ENCODE peak calls at places on chromosomes 3 and 15, in four cellular contexts. One of them, this sample, is unnamed. For H3K4me1, the result is how much of the 10 kb centered on the place peaks cover.

GRCh38 chr15:32867313-32867626 is 149.5 kb downstream of the GREM1 start:
- DNase-seq in heart left ventricle: no peak
- DNase-seq in HCT116: peak
- DNase-seq in PC-3: peak
- DNase-seq in this sample: no peak

GRCh38 chr3:174169736-174170135 is 689.4 kb upstream of the NAALADL2 start:
- DNase-seq in heart left ventricle: no peak
- DNase-seq in HCT116: no peak
- DNase-seq in PC-3: no peak
- DNase-seq in this sample: no peak

GRCh38 chr3:123884258-123884831 is at the start of gene MYLK:
- DNase-seq in heart left ventricle: peak
- DNase-seq in HCT116: peak
- DNase-seq in PC-3: peak
- DNase-seq in this sample: peak

GRCh38 chr3:3074551-3075257 is 35.5 kb downstream of the IL5RA start:
- DNase-seq in HCT116: no peak
- DNase-seq in heart left ventricle: no peak
- DNase-seq in PC-3: no peak
- DNase-seq in this sample: no peak

GRCh38 chr15:80182611-80183210 is 29.9 kb downstream of the FAH start:
- DNase-seq in heart left ventricle: no peak
- DNase-seq in PC-3: peak
- DNase-seq in HCT116: no peak
- DNase-seq in this sample: no peak

GRCh38 chr3:73327052-73327451 is 265.6 kb downstream of the EBLN2 start:
- DNase-seq in HCT116: no peak
- DNase-seq in heart left ventricle: no peak
- DNase-seq in PC-3: no peak
- DNase-seq in this sample: no peak

GRCh38 chr3:133991637-133992036 is 38.1 kb downstream of the SLCO2A1 start:
- DNase-seq in HCT116: no peak
- DNase-seq in PC-3: peak
- DNase-seq in heart left ventricle: no peak
- DNase-seq in this sample: peak

GRCh38 chr3:62335196-62335595 is 38.2 kb downstream of the FEZF2 start:
- DNase-seq in HCT116: no peak
- DNase-seq in PC-3: no peak
- DNase-seq in heart left ventricle: no peak
- DNase-seq in this sample: no peak

GRCh38 chr15:67670647-67671305 is 128.3 kb downstream of the MAP2K5 start:
- DNase-seq in PC-3: no peak
- DNase-seq in HCT116: no peak
- DNase-seq in heart left ventricle: no peak
- DNase-seq in this sample: no peak

GRCh38 chr3:9184464-9184835 is 65.0 kb downstream of the SRGAP3 start:
- DNase-seq in PC-3: no peak
- DNase-seq in HCT116: no peak
- DNase-seq in heart left ventricle: no peak
- DNase-seq in this sample: no peak

GRCh38 chr3:95189348-95189747 is 1126.5 kb downstream of the NSUN3 start:
- DNase-seq in heart left ventricle: no peak
- DNase-seq in PC-3: no peak
- DNase-seq in HCT116: no peak
- DNase-seq in this sample: no peak

GRCh38 chr3:63571682-63572081 is 80.8 kb upstream of the SNTN start:
- DNase-seq in heart left ventricle: no peak
- DNase-seq in HCT116: no peak
- DNase-seq in PC-3: no peak
- DNase-seq in this sample: no peak

GRCh38 chr3:14403636-14404395 is 1.4 kb downstream of the SLC6A6 start:
- DNase-seq in heart left ventricle: peak
- DNase-seq in PC-3: peak
- DNase-seq in HCT116: no peak
- DNase-seq in this sample: peak

GRCh38 chr15:61623746-61624145 is 394.6 kb upstream of the RORA start:
- DNase-seq in PC-3: no peak
- DNase-seq in HCT116: no peak
- DNase-seq in heart left ventricle: no peak
- DNase-seq in this sample: no peak

GRCh38 chr3:20096135-20096685 is 56.0 kb downstream of the KAT2B start:
- DNase-seq in PC-3: no peak
- DNase-seq in HCT116: no peak
- DNase-seq in heart left ventricle: no peak
- DNase-seq in this sample: no peak

GRCh38 chr3:170346481-170347125 is 10.9 kb upstream of the SKIL start:
- DNase-seq in heart left ventricle: no peak
- DNase-seq in HCT116: no peak
- DNase-seq in PC-3: peak
- DNase-seq in this sample: no peak

GRCh38 chr3:43773273-43774104 is 82.8 kb downstream of the ABHD5 start:
- DNase-seq in PC-3: no peak
- DNase-seq in HCT116: no peak
- DNase-seq in heart left ventricle: peak
- DNase-seq in this sample: no peak

GRCh38 chr15:73927476-73928240 is 1.4 kb downstream of the LOXL1 start:
- DNase-seq in PC-3: peak
- DNase-seq in HCT116: peak
- DNase-seq in heart left ventricle: peak
- DNase-seq in this sample: peak

GRCh38 chr15:43930079-43930478 is 103.3 kb downstream of the WDR76 start:
- DNase-seq in HCT116: no peak
- DNase-seq in PC-3: no peak
- DNase-seq in heart left ventricle: no peak
- DNase-seq in this sample: no peak

GRCh38 chr3:191331443-191331842 is 1.1 kb upstream of the UTS2B start:
- DNase-seq in HCT116: no peak
- DNase-seq in PC-3: peak
- DNase-seq in heart left ventricle: no peak
- DNase-seq in this sample: no peak

GRCh38 chr15:86915811-86916331 is 836.2 kb downstream of the AGBL1 start:
- DNase-seq in HCT116: no peak
- DNase-seq in PC-3: peak
- DNase-seq in heart left ventricle: no peak
- DNase-seq in this sample: no peak

GRCh38 chr3:124258057-124258500 is 266.2 kb upstream of the ROPN1 start:
- DNase-seq in heart left ventricle: no peak
- DNase-seq in PC-3: no peak
- DNase-seq in HCT116: no peak
- DNase-seq in this sample: peak

GRCh38 chr3:195226900-195227447 is 44.0 kb downstream of the XXYLT1 start:
- DNase-seq in HCT116: no peak
- DNase-seq in PC-3: peak
- DNase-seq in heart left ventricle: no peak
- DNase-seq in this sample: peak

GRCh38 chr15:29105151-29105785 is 164.4 kb downstream of the NSMCE3 start:
- DNase-seq in HCT116: no peak
- DNase-seq in PC-3: no peak
- DNase-seq in heart left ventricle: no peak
- DNase-seq in this sample: no peak

GRCh38 chr15:40155270-40155910 is 5.5 kb upstream of the BUB1B start:
- DNase-seq in heart left ventricle: no peak
- DNase-seq in PC-3: peak
- DNase-seq in HCT116: no peak
- DNase-seq in this sample: no peak

GRCh38 chr3:185677146-185677829 is 91.2 kb downstream of the SENP2 start:
- DNase-seq in heart left ventricle: no peak
- DNase-seq in HCT116: peak
- DNase-seq in PC-3: peak
- DNase-seq in this sample: no peak

GRCh38 chr3:56042326-56042951 is 425.8 kb downstream of the ERC2 start:
- DNase-seq in heart left ventricle: no peak
- DNase-seq in HCT116: no peak
- DNase-seq in PC-3: peak
- DNase-seq in this sample: no peak

GRCh38 chr15:57111002-57111401 is 192.6 kb downstream of the TCF12 start:
- DNase-seq in HCT116: no peak
- DNase-seq in PC-3: no peak
- DNase-seq in heart left ventricle: no peak
- DNase-seq in this sample: no peak

GRCh38 chr15:66472176-66472999 is 25.2 kb downstream of the SNAPC5 start:
- DNase-seq in heart left ventricle: no peak
- DNase-seq in HCT116: no peak
- DNase-seq in PC-3: no peak
- DNase-seq in this sample: no peak

GRCh38 chr3:54217828-54218227 is 95.5 kb downstream of the CACNA2D3 start:
- DNase-seq in heart left ventricle: no peak
- DNase-seq in PC-3: no peak
- DNase-seq in HCT116: no peak
- DNase-seq in this sample: no peak

GRCh38 chr3:158505117-158505516 is 65.9 kb upstream of the MLF1 start:
- DNase-seq in HCT116: no peak
- DNase-seq in PC-3: no peak
- DNase-seq in heart left ventricle: no peak
- DNase-seq in this sample: no peak

GRCh38 chr3:128548011-128548410 is 55.0 kb upstream of the GATA2 start:
- DNase-seq in HCT116: no peak
- DNase-seq in PC-3: no peak
- DNase-seq in heart left ventricle: no peak
- DNase-seq in this sample: no peak

GRCh38 chr3:31571325-31571724 is 38.6 kb downstream of the STT3B start:
- DNase-seq in HCT116: no peak
- DNase-seq in PC-3: no peak
- DNase-seq in heart left ventricle: no peak
- DNase-seq in this sample: no peak

GRCh38 chr3:58366699-58367098 is 34.0 kb downstream of the PXK start:
- DNase-seq in PC-3: no peak
- DNase-seq in heart left ventricle: no peak
- DNase-seq in HCT116: no peak
- DNase-seq in this sample: no peak

GRCh38 chr3:66403268-66403990 is 97.4 kb downstream of the LRIG1 start:
- DNase-seq in PC-3: no peak
- DNase-seq in HCT116: no peak
- DNase-seq in heart left ventricle: no peak
- DNase-seq in this sample: no peak

GRCh38 chr15:24772709-24773373 is 97.3 kb downstream of the NPAP1 start:
- DNase-seq in heart left ventricle: peak
- DNase-seq in HCT116: no peak
- DNase-seq in PC-3: peak
- DNase-seq in this sample: peak

GRCh38 chr15:90414408-90415028 is 26.5 kb downstream of the IQGAP1 start:
- DNase-seq in PC-3: peak
- DNase-seq in heart left ventricle: no peak
- DNase-seq in HCT116: no peak
- DNase-seq in this sample: no peak

GRCh38 chr15:43440721-43441281 is 52.2 kb downstream of the TP53BP1 start:
- DNase-seq in PC-3: peak
- DNase-seq in heart left ventricle: peak
- DNase-seq in HCT116: peak
- DNase-seq in this sample: no peak

GRCh38 chr15:92884813-92885461 is 15.2 kb upstream of the CHD2 start:
- DNase-seq in HCT116: no peak
- DNase-seq in PC-3: peak
- DNase-seq in heart left ventricle: no peak
- DNase-seq in this sample: no peak
- H3K27ac ChIP-seq in HCT116: no peak
- H3K27ac ChIP-seq in PC-3: peak
- H3K27ac ChIP-seq in heart left ventricle: peak
- H3K27ac ChIP-seq in this sample: no peak

DNA sequence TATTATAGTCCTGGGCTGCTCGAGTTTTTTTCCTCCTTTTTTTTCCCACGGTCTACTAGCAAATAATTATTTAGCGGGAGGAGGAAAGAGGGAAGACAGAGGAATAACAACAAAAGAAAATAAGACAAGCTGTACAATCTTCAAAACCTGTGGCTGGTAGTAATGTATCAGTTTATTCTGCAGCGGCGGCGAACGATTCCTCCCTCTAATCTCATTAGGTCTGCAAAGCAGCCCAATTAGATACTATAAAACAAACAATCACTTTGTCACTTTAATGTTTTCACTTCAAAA is 398 bp upstream of the TLE3 start:
- DNase-seq in heart left ventricle: no peak
- DNase-seq in PC-3: no peak
- DNase-seq in HCT116: no peak
- DNase-seq in this sample: no peak
- H3K4me1 ChIP-seq in heart left ventricle: half or more
- H3K4me1 ChIP-seq in PC-3: under half
- H3K4me1 ChIP-seq in HCT116: under half
- H3K4me1 ChIP-seq in this sample: under half

DNA sequence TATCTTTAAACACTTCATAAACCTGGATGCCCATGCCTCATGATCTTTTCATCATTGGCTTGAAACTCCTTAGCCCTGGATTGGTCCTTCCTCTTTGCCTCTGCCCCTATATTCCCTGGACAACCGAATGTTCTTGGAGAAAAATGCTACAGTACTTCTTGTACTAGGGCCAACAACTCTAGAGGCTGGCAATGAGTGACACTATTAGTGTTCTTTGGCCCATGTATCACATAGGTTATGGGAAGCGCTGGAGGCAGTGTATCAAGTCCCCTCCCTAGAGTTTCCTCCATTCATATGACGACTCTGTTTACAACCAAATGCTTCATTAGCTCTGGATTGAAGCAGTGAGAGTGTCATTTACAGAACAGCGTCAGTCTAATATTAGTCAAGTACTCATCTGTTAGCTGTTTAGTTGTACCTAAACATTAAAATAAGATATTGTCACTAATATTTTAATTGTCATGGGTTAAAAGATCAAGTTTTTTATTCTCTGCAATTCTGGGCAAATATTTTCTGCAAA is 66.4 kb upstream of the MYO5C start:
- DNase-seq in heart left ventricle: no peak
- DNase-seq in HCT116: no peak
- DNase-seq in PC-3: no peak
- DNase-seq in this sample: no peak
- H3K27ac ChIP-seq in heart left ventricle: peak
- H3K27ac ChIP-seq in HCT116: no peak
- H3K27ac ChIP-seq in PC-3: peak
- H3K27ac ChIP-seq in this sample: no peak

DNA sequence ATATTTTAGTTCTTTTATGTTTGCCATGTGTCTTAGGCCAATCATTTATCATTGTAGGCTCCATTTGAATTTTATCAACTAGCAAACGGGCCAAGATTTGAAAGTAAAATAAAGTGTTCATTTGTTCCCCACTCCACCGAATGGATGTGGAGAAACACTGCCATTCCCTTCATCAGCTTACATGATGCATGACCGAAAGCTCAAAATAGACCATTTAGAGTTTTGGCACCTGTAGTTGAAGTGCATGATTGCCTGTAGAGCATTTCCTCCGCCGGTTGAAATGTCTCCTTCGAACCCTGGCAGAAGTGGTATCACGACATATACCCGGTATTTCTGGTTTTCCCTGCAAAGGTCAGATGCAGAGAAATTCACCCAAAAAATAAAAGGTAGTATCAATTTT is 165.6 kb downstream of the PLD1 start:
- DNase-seq in HCT116: no peak
- DNase-seq in heart left ventricle: no peak
- DNase-seq in PC-3: no peak
- DNase-seq in this sample: no peak
- H3K4me1 ChIP-seq in HCT116: under half
- H3K4me1 ChIP-seq in heart left ventricle: under half
- H3K4me1 ChIP-seq in PC-3: under half
- H3K4me1 ChIP-seq in this sample: under half

This sample was measured in aorta.